ENCODE peak calls at places on chromosomes 13 and 19, in ten cellular contexts. H is BE2C, M is left ventricle myocardium inferior, T is glutamatergic neuron, I is OCI-LY7, A is upper lobe of right lung, W is astrocyte of the cerebellum, F is cardiac muscle cell, U is Panc1, O is AG04450. V is an unnamed sample.

GRCh38 chr19:45553464-45553863 is 31.1 kb downstream of the OPA3 start:
- DNase-seq in F (peak), T (peak), W (no peak), H (peak), I (no peak), M (no peak), U (no peak), O (no peak), A (no peak), V (no peak)

GRCh38 chr13:47480941-47481340 is 520.1 kb downstream of the SUCLA2 start:
- DNase-seq in H (no peak), W (no peak), F (no peak), M (no peak), I (no peak), A (no peak), U (no peak), T (no peak), O (no peak), V (no peak)

GRCh38 chr19:49200238-49200862 is 42.8 kb downstream of the TRPM4 start:
- DNase-seq in F (no peak), H (peak), O (no peak), W (no peak), M (no peak), I (peak), U (no peak), A (no peak), T (no peak), V (peak)

GRCh38 chr13:44309771-44310767 is 63.6 kb upstream of the SERP2 start:
- DNase-seq in O (no peak), W (no peak), M (peak), F (peak), T (no peak), U (no peak), H (peak), I (no peak), A (no peak), V (no peak)

GRCh38 chr19:2261438-2262172 is 5.4 kb upstream of the JSRP1 start:
- DNase-seq in U (no peak), H (peak), T (peak), A (peak), M (no peak), W (no peak), F (peak), O (no peak), I (peak), V (peak)

GRCh38 chr13:46086985-46087384 is 17.8 kb downstream of the CPB2 start:
- DNase-seq in U (no peak), M (no peak), F (no peak), T (no peak), A (no peak), H (peak), I (no peak), W (no peak), O (no peak), V (no peak)

GRCh38 chr13:27022571-27023311 is 148.9 kb downstream of the USP12 start:
- DNase-seq in M (no peak), W (no peak), I (no peak), H (no peak), U (peak), F (peak), O (peak), T (no peak), A (no peak), V (no peak)

GRCh38 chr19:30227661-30228112 is 144.5 kb upstream of the ZNF536 start:
- DNase-seq in T (peak), M (peak), I (peak), A (peak), W (peak), U (no peak), H (peak), O (no peak), F (peak), V (peak)

GRCh38 chr19:55442372-55443044 is 592 bp downstream of the SHISA7 start:
- DNase-seq in U (no peak), H (no peak), W (no peak), O (no peak), F (no peak), T (no peak), I (no peak), M (no peak), A (no peak), V (no peak)

GRCh38 chr19:57244513-57244912 is 4.1 kb downstream of the ZNF805 start:
- DNase-seq in H (no peak), O (no peak), U (no peak), M (no peak), A (no peak), W (no peak), T (no peak), F (no peak), I (no peak), V (no peak)

GRCh38 chr19:38277549-38277948 is 13.2 kb downstream of the SPINT2 start:
- DNase-seq in T (no peak), W (no peak), O (no peak), I (no peak), U (no peak), F (no peak), M (no peak), H (no peak), A (no peak), V (no peak)

GRCh38 chr19:39212377-39212742 is 8.3 kb upstream of the SYCN start:
- DNase-seq in O (no peak), H (no peak), W (no peak), T (peak), M (peak), F (no peak), A (peak), I (peak), U (peak), V (peak)

GRCh38 chr13:26693749-26694463 is 66.7 kb downstream of the GPR12 start:
- DNase-seq in F (no peak), M (no peak), U (no peak), I (no peak), A (no peak), T (no peak), W (no peak), H (no peak), O (no peak), V (no peak)

GRCh38 chr13:22091971-22092300 is 421.1 kb downstream of the FGF9 start:
- DNase-seq in A (no peak), M (no peak), T (no peak), U (no peak), O (no peak), I (no peak), F (no peak), H (no peak), W (no peak), V (no peak)

GRCh38 chr19:5048091-5048726 is 79.3 kb downstream of the KDM4B start:
- DNase-seq in F (peak), O (peak), H (peak), I (peak), U (no peak), W (peak), M (peak), A (peak), T (peak), V (peak)

GRCh38 chr19:2270572-2271515 is 11.1 kb downstream of the PEAK3 start:
- DNase-seq in M (peak), O (peak), F (peak), W (peak), A (peak), H (peak), U (no peak), T (peak), I (peak), V (peak)

GRCh38 chr13:46173656-46174055 is 8.3 kb downstream of the LCP1 start:
- DNase-seq in M (no peak), T (no peak), A (no peak), I (peak), F (no peak), H (no peak), U (no peak), W (no peak), O (no peak), V (peak)

GRCh38 chr13:80010286-80010831 is 330.6 kb downstream of the SPRY2 start:
- DNase-seq in A (no peak), W (no peak), O (no peak), U (no peak), M (no peak), F (no peak), T (no peak), H (no peak), I (no peak), V (no peak)

GRCh38 chr13:48730971-48731658 is 77.4 kb downstream of the CYSLTR2 start:
- DNase-seq in A (no peak), T (no peak), M (no peak), H (no peak), I (no peak), O (no peak), W (no peak), F (no peak), U (no peak), V (no peak)

GRCh38 chr13:93296584-93296983 is 70.0 kb downstream of the GPC6 start:
- DNase-seq in I (no peak), O (no peak), W (no peak), H (no peak), M (no peak), U (no peak), F (no peak), T (no peak), A (no peak), V (no peak)

GRCh38 chr13:98959299-98959698 is 18.6 kb downstream of the DOCK9 start:
- DNase-seq in I (no peak), T (no peak), H (no peak), M (no peak), W (no peak), A (no peak), F (no peak), U (no peak), O (no peak), V (no peak)

GRCh38 chr13:33265607-33266006 is 19.9 kb downstream of the STARD13 start:
- DNase-seq in W (no peak), F (no peak), T (no peak), O (no peak), H (no peak), I (no peak), U (no peak), A (no peak), M (no peak), V (no peak)

GRCh38 chr19:6161271-6161850 is 25.9 kb downstream of the ACSBG2 start:
- DNase-seq in O (no peak), H (peak), U (no peak), I (peak), F (no peak), M (no peak), T (no peak), W (no peak), A (peak), V (peak)

GRCh38 chr19:49361438-49362047 is 673 bp downstream of the TEAD2 start:
- DNase-seq in H (peak), U (no peak), A (peak), F (peak), M (peak), O (peak), T (peak), I (peak), W (peak), V (peak)

DNA sequence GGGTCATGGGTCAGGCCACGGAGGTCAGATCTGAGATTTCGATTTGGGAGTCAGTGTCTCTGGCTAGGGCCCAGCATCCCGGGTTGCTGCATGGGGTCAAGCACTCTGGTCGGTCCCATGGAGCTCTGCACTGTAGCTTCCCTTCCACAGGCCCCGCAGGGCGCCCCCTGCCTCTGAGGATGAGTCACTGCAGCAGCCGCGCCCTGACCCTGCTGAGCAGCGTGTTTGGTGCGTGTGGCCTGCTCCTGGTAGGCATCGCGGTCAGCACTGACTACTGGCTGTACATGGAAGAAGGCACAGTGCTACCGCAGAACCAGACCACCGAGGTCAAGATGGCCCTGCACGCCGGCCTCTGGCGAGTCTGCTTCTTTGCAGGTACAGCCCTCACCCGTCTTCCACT is 3.6 kb downstream of the CACNG7 start:
- DNase-seq in M (no peak), T (peak), H (no peak), F (no peak), A (no peak), O (no peak), I (peak), U (no peak), W (no peak), V (peak)
- TF ChIP-seq CTCF in M (peak), T (peak), H (peak), F (peak), A (peak), O (peak), I (peak), U (peak), W (peak), V (peak)

GRCh38 chr13:110799246-110800236 is 86.0 kb downstream of the ING1 start:
- DNase-seq in H (no peak), W (no peak), M (no peak), O (peak), F (no peak), T (no peak), A (no peak), I (no peak), U (no peak), V (no peak)

GRCh38 chr13:110806636-110807035 is 93.1 kb downstream of the ING1 start:
- DNase-seq in I (no peak), M (no peak), U (no peak), H (no peak), F (no peak), A (no peak), O (no peak), W (no peak), T (no peak), V (no peak)

GRCh38 chr13:110797230-110797877 is 83.9 kb downstream of the ING1 start:
- DNase-seq in O (no peak), F (no peak), W (no peak), M (no peak), T (no peak), A (no peak), H (no peak), U (no peak), I (no peak), V (no peak)

GRCh38 chr13:110798595-110798994 is 85.1 kb downstream of the ING1 start:
- DNase-seq in M (no peak), H (no peak), T (no peak), O (no peak), A (no peak), F (no peak), U (no peak), W (no peak), I (no peak), V (no peak)

GRCh38 chr13:110801044-110801443 is 87.5 kb downstream of the ING1 start:
- DNase-seq in O (no peak), F (no peak), W (no peak), I (no peak), A (no peak), U (no peak), T (no peak), H (no peak), M (no peak), V (peak)
- TF ChIP-seq CTCF in O (no peak), F (no peak), W (no peak), I (no peak), A (no peak), U (no peak), T (no peak), H (no peak), M (no peak), V (no peak)

DNA sequence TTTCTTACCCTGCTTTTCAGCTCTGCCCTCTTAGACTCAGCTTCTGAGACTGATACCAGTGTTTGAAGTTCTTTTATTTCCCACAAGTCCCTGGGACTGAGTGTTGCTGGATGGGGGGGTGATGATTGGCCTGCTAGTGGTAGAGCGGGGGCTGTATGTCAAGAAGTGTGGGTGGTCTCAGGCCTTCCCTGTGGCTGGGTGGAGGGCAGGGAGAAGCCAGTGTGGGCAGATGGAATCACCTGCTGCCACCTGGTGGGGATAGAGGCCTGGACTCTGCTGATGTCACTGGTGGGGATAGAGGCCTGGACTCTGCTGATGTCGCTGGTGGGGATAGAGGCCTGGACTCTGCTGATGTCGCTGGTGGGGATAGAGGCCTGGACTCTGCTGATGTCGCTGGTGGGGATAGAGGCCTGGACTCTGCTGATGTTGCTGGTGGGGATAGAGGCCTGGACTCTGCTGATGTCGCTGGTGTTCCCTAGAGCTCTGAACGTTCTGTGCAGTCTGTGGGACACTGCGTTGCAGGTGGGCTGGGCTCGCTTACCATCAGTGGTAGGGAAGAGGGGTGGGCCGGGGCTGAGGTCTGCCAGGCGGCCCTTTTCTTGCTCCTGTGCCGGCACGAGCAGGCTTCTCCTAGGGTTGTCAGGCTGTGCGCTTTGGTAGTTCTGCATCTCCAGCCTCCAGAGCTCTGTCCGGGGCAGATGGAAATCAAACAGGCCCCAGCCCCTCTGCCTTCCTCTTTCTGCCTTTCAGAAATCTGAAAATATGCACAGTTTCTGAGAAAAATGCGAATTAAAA is 101.3 kb downstream of the ARHGEF7 start:
- DNase-seq in I (peak), U (no peak), M (no peak), F (peak), O (no peak), H (peak), T (peak), W (peak), A (no peak), V (peak)
- TF ChIP-seq CTCF in I (peak), U (peak), M (peak), F (peak), O (peak), H (peak), T (peak), W (peak), A (peak), V (peak)

GRCh38 chr13:60617863-60618733 is 221.1 kb downstream of the TDRD3 start:
- DNase-seq in A (no peak), T (no peak), I (no peak), F (peak), U (no peak), W (peak), O (no peak), H (no peak), M (no peak), V (no peak)
- TF ChIP-seq CTCF in A (no peak), T (no peak), I (peak), F (peak), U (peak), W (peak), O (peak), H (peak), M (peak), V (no peak)

GRCh38 chr19:43466793-43467192 is 1.4 kb upstream of the LYPD3 start:
- DNase-seq in W (no peak), M (no peak), I (no peak), A (no peak), H (no peak), O (no peak), F (no peak), T (no peak), U (no peak), V (no peak)

GRCh38 chr19:43468354-43469159 is 3.1 kb upstream of the LYPD3 start:
- DNase-seq in M (no peak), U (no peak), H (no peak), T (no peak), F (no peak), O (no peak), W (no peak), A (no peak), I (no peak), V (no peak)

GRCh38 chr19:43465468-43466120 is at the start of gene LYPD3:
- DNase-seq in O (no peak), M (no peak), W (no peak), A (no peak), F (no peak), H (no peak), U (no peak), I (no peak), T (no peak), V (no peak)

GRCh38 chr19:43467730-43468129 is 2.3 kb upstream of the LYPD3 start:
- DNase-seq in I (no peak), H (no peak), T (no peak), A (no peak), U (no peak), M (no peak), W (no peak), F (no peak), O (no peak), V (no peak)

DNA sequence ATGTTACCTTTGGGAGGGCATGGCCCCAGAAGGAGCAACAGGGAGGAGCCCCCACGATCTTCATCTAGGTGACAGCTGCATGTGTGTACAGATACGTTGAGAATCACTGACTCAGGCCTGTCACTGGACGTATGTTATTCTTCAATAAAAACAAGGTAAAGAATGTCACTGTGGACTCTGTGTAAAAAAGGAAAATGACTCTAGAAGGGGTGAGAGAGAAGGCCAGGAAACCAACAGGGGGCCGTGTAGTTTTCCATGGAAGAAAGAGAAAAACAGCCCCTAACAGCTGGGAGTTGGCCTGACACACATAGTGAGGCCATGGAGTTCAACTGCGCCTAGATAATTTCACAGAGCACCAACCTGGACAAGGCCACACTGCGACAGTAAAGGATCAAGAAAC is 1.9 kb upstream of the LYPD3 start:
- DNase-seq in U (no peak), W (no peak), H (no peak), M (no peak), I (no peak), T (no peak), O (no peak), A (no peak), F (no peak), V (no peak)
- TF ChIP-seq CTCF in U (no peak), W (no peak), H (no peak), M (no peak), I (no peak), T (no peak), O (no peak), A (no peak), F (no peak), V (no peak)

GRCh38 chr13:29105779-29106178 is 285.6 kb downstream of the MTUS2 start:
- DNase-seq in O (no peak), H (peak), W (no peak), A (no peak), M (no peak), F (peak), U (no peak), T (no peak), I (no peak), V (no peak)
- TF ChIP-seq CTCF in O (no peak), H (peak), W (no peak), A (peak), M (no peak), F (no peak), U (peak), T (no peak), I (no peak), V (no peak)

GRCh38 chr13:112587359-112587766 is 590 bp downstream of the TUBGCP3 start:
- DNase-seq in O (peak), W (peak), I (peak), F (peak), U (no peak), M (peak), H (peak), A (peak), T (peak), V (peak)

GRCh38 chr13:112583592-112584277 is 4.2 kb downstream of the TUBGCP3 start:
- DNase-seq in W (no peak), U (no peak), O (no peak), I (peak), F (no peak), A (no peak), M (peak), H (no peak), T (no peak), V (no peak)

GRCh38 chr13:112588490-112589297 is 741 bp upstream of the TUBGCP3 start:
- DNase-seq in U (no peak), O (no peak), A (no peak), W (no peak), I (no peak), M (no peak), H (no peak), F (no peak), T (no peak), V (peak)

GRCh38 chr13:112586334-112586733 is 1.6 kb downstream of the TUBGCP3 start:
- DNase-seq in I (no peak), A (no peak), F (no peak), U (no peak), H (no peak), W (no peak), M (no peak), T (no peak), O (no peak), V (no peak)

DNA sequence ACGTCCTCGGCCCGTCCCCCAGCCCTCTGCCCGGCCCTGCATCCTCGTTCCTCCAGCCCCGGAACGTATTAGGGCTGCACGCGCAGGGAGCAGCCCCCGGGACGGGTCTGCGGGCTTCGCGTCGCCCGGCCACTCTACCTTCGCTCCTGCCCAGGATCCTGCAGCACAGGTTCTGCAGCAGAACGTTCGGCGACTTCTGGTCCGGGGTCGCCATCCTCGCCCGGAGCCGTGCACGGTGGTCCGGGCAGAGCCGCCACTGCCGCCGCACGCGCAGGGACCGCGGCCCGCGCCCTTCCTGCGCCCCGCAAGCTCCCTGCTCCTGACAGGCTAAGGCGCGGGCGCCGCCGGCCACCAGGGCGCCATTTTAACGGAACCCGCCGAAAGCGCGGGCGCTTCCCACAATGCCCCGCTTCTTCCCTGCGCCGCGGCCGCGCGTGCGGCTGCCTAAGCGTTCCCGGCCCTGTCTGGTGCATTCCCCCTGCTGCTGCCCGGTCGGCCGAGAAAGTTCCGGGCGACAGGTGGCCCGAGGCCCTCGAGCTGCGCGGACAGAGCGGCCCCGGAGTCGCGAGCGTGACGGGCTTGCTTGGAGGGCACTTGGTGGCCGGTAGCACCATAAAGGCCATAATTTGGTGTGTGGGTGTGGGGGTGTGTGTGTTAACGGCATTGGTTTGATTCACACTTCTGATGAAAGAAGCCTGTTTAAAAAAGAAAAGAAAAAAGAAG is at the start of gene TUBGCP3:
- DNase-seq in F (peak), M (peak), U (no peak), H (peak), T (peak), I (peak), O (peak), W (peak), A (peak), V (peak)
- TF ChIP-seq CTCF in F (no peak), M (peak), U (no peak), H (no peak), T (no peak), I (no peak), O (no peak), W (peak), A (no peak), V (no peak)